ENCODE peak calls at places on chromosome 4, in eight cellular contexts. D, J, E, I, R, U, B and F are unnamed samples.

GRCh38 chr4:184267206-184267608 is 49.5 kb upstream of the ENPP6 start:
- DNase-seq in D (no peak), J (no peak), E (no peak), I (no peak), R (no peak), U (no peak), B (no peak), F (peak)

GRCh38 chr4:52984469-52984868 is 122.4 kb downstream of the RASL11B start:
- DNase-seq in D (no peak), J (peak), E (no peak), I (no peak), R (no peak), U (no peak), B (no peak), F (no peak)

GRCh38 chr4:2047781-2048581 is 11.1 kb upstream of the NAT8L start:
- DNase-seq in D (no peak), J (no peak), E (no peak), I (no peak), R (no peak), U (peak), B (no peak), F (no peak)

GRCh38 chr4:912548-913279 is 19.4 kb downstream of the GAK start:
- DNase-seq in D (no peak), J (peak), E (no peak), I (no peak), R (no peak), U (peak), B (no peak), F (no peak)

GRCh38 chr4:78652282-78652876 is 100.8 kb downstream of the ANXA3 start:
- DNase-seq in D (peak), J (peak), E (no peak), I (peak), R (no peak), U (no peak), B (no peak), F (no peak)

GRCh38 chr4:6087669-6088068 is 69.4 kb upstream of the C4orf50 start:
- DNase-seq in D (no peak), J (peak), E (no peak), I (peak), R (peak), U (no peak), B (peak), F (no peak)

GRCh38 chr4:118790544-118790943 is 45.4 kb downstream of the SEC24D start:
- DNase-seq in D (no peak), J (no peak), E (no peak), I (no peak), R (no peak), U (no peak), B (no peak), F (no peak)

GRCh38 chr4:98434816-98435215 is 173.6 kb downstream of the RAP1GDS1 start:
- DNase-seq in D (no peak), J (no peak), E (no peak), I (no peak), R (no peak), U (no peak), B (no peak), F (no peak)

GRCh38 chr4:158353541-158354304 is 143.4 kb downstream of the TMEM144 start:
- DNase-seq in D (no peak), J (no peak), E (no peak), I (no peak), R (no peak), U (no peak), B (no peak), F (no peak)

GRCh38 chr4:11497212-11497806 is 68.6 kb upstream of the HS3ST1 start:
- DNase-seq in D (no peak), J (no peak), E (no peak), I (no peak), R (peak), U (no peak), B (no peak), F (no peak)

GRCh38 chr4:6840062-6840976 is 57.8 kb downstream of the KIAA0232 start:
- DNase-seq in D (no peak), J (peak), E (no peak), I (no peak), R (no peak), U (no peak), B (no peak), F (no peak)

GRCh38 chr4:110172972-110173371 is 25.4 kb downstream of the ELOVL6 start:
- DNase-seq in D (no peak), J (no peak), E (no peak), I (no peak), R (no peak), U (no peak), B (no peak), F (no peak)